ENCODE peak calls at places on chromosomes 12 and 14, in five cellular contexts. One of them, this sample, is unnamed.

GRCh38 chr14:33057585-33057984 is 118.9 kb downstream of the NPAS3 start:
- DNase-seq in NCI-H524 treated with DMSO at 0.1 percent for 48 hours: no peak
- DNase-seq in right lobe of liver: no peak
- DNase-seq in substantia nigra: no peak
- DNase-seq in ovary: no peak
- DNase-seq in this sample: no peak

GRCh38 chr12:34396006-34396860 is 373.9 kb downstream of the ALG10 start:
- DNase-seq in NCI-H524 treated with DMSO at 0.1 percent for 48 hours: no peak
- DNase-seq in right lobe of liver: peak
- DNase-seq in substantia nigra: no peak
- DNase-seq in ovary: peak
- DNase-seq in this sample: peak

GRCh38 chr12:46571593-46571992 is 199.0 kb upstream of the SLC38A2 start:
- DNase-seq in NCI-H524 treated with DMSO at 0.1 percent for 48 hours: no peak
- DNase-seq in right lobe of liver: no peak
- DNase-seq in substantia nigra: no peak
- DNase-seq in ovary: no peak
- DNase-seq in this sample: no peak

GRCh38 chr14:100692859-100693558 is 33.7 kb upstream of the DLK1 start:
- DNase-seq in NCI-H524 treated with DMSO at 0.1 percent for 48 hours: no peak
- DNase-seq in right lobe of liver: no peak
- DNase-seq in substantia nigra: no peak
- DNase-seq in ovary: no peak
- DNase-seq in this sample: peak

GRCh38 chr12:68745904-68746571 is at the start of gene SLC35E3:
- DNase-seq in NCI-H524 treated with DMSO at 0.1 percent for 48 hours: peak
- DNase-seq in right lobe of liver: peak
- DNase-seq in substantia nigra: peak
- DNase-seq in ovary: peak
- DNase-seq in this sample: peak

GRCh38 chr14:31122098-31122611 is 85.4 kb downstream of the HECTD1 start:
- DNase-seq in NCI-H524 treated with DMSO at 0.1 percent for 48 hours: no peak
- DNase-seq in right lobe of liver: no peak
- DNase-seq in substantia nigra: no peak
- DNase-seq in ovary: no peak
- DNase-seq in this sample: no peak

GRCh38 chr12:94707892-94708291 is 57.5 kb upstream of the TMCC3 start:
- DNase-seq in NCI-H524 treated with DMSO at 0.1 percent for 48 hours: no peak
- DNase-seq in right lobe of liver: no peak
- DNase-seq in substantia nigra: no peak
- DNase-seq in ovary: peak
- DNase-seq in this sample: no peak

GRCh38 chr12:12138203-12139154 is 67.7 kb downstream of the BCL2L14 start:
- DNase-seq in NCI-H524 treated with DMSO at 0.1 percent for 48 hours: no peak
- DNase-seq in right lobe of liver: no peak
- DNase-seq in substantia nigra: no peak
- DNase-seq in ovary: no peak
- DNase-seq in this sample: no peak

GRCh38 chr14:45810152-45810872 is 557.3 kb upstream of the MIS18BP1 start:
- DNase-seq in NCI-H524 treated with DMSO at 0.1 percent for 48 hours: no peak
- DNase-seq in right lobe of liver: no peak
- DNase-seq in substantia nigra: no peak
- DNase-seq in ovary: no peak
- DNase-seq in this sample: no peak

GRCh38 chr14:76715102-76715926 is 46.0 kb upstream of the VASH1 start:
- DNase-seq in NCI-H524 treated with DMSO at 0.1 percent for 48 hours: no peak
- DNase-seq in right lobe of liver: no peak
- DNase-seq in substantia nigra: no peak
- DNase-seq in ovary: no peak
- DNase-seq in this sample: no peak

This sample was measured in GM03348.